ENCODE peak calls at places on chromosomes 13 and 19, in nine cellular contexts. P is fibroblast of lung; B is endodermal cell; T is brain microvascular endothelial cell; U is psoas muscle; H is spleen; R is body of pancreas; C is CD8-positive, alpha-beta memory T cell; S is SJSA1. Z is an unnamed sample.
A peak's percentile ranks its signal among the peaks of the same experiment; 100 is the strongest.

GRCh38 chr19:6521718-6522646 is 8.8 kb upstream of the TNFSF9 start:
- DNase-seq in R (no peak), S (no peak), B (no peak), P (no peak), U (no peak), T (peak; percentile 9), H (peak; percentile 92), C (peak; percentile 90), Z (no peak)

GRCh38 chr19:46426506-46427162 is 2.1 kb downstream of the PNMA8C start:
- DNase-seq in B (peak; percentile 95), H (peak; percentile 79), P (peak; percentile 84), C (peak; percentile 53), T (peak; percentile 56), U (peak; percentile 85), R (peak; percentile 88), S (no peak), Z (peak; percentile 75)

GRCh38 chr13:28544026-28544425 is 49.1 kb upstream of the FLT1 start:
- DNase-seq in S (no peak), H (no peak), P (no peak), B (no peak), T (no peak), U (no peak), C (no peak), R (no peak), Z (no peak)

GRCh38 chr19:48170817-48171347 is 402 bp downstream of the ZSWIM9 start:
- DNase-seq in C (no peak), P (no peak), B (peak; percentile 65), U (peak; percentile 52), T (no peak), R (no peak), H (peak; percentile 81), S (no peak), Z (no peak)

GRCh38 chr13:95477187-95477586 is 75.3 kb upstream of the CLDN10 start:
- DNase-seq in B (no peak), R (no peak), S (no peak), U (no peak), P (no peak), H (no peak), T (no peak), C (no peak), Z (no peak)

GRCh38 chr13:52411629-52412028 is 5.7 kb upstream of the THSD1 start:
- DNase-seq in T (peak; percentile 36), B (no peak), S (no peak), R (no peak), C (no peak), H (no peak), U (no peak), P (peak; percentile 92), Z (no peak)

GRCh38 chr13:46675016-46675415 is 121.9 kb downstream of the ESD start:
- DNase-seq in U (no peak), C (no peak), S (no peak), H (no peak), B (no peak), T (no peak), R (no peak), P (peak; percentile 39), Z (no peak)

GRCh38 chr13:66492479-66492878 is 737.7 kb downstream of the PCDH9 start:
- DNase-seq in U (no peak), B (peak; percentile 66), S (no peak), H (no peak), R (no peak), P (no peak), T (no peak), C (no peak), Z (no peak)

GRCh38 chr13:32432856-32433255 is 4.9 kb upstream of the N4BP2L1 start:
- DNase-seq in H (no peak), S (no peak), R (no peak), T (no peak), P (no peak), U (no peak), B (no peak), C (no peak), Z (no peak)

GRCh38 chr19:7426986-7427385 is 61.8 kb downstream of the PEX11G start:
- DNase-seq in H (no peak), B (no peak), S (no peak), U (no peak), T (no peak), C (peak; percentile 52), P (no peak), R (no peak), Z (no peak)

GRCh38 chr19:48966541-48967345 is 1.6 kb downstream of the FTL start:
- DNase-seq in H (peak; percentile 84), P (no peak), B (no peak), C (no peak), S (no peak), T (no peak), R (no peak), U (no peak), Z (no peak)

GRCh38 chr13:110653851-110654250 is 38.5 kb downstream of the NAXD start:
- DNase-seq in T (no peak), P (no peak), C (no peak), S (peak; percentile 75), B (peak; percentile 41), U (no peak), R (no peak), H (peak; percentile 69), Z (no peak)

GRCh38 chr19:22608441-22608840 is 25.7 kb upstream of the ZNF492 start:
- DNase-seq in S (no peak), P (no peak), T (no peak), H (no peak), R (no peak), C (no peak), B (no peak), U (no peak), Z (no peak)

DNA sequence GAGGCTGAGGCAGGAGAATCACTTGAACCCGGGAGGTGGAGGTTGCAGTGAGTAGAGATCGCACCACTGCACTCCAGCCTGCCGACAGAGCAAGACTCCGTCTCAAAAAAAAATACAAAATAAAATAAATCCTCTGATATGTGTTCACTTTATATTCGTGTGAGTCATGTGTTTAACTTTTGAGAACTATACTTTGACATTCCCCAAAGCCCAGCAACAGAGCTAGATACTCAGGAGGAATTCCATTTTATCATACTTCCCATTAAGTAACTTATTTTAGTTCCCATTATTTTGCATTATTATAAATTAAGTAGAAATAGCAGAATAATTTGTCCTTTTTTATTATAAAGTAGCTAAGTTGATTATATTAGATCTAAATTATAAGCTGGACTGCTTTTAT is 3.3 kb upstream of the CHAMP1 start:
- DNase-seq in H (no peak), B (no peak), S (no peak), T (peak; percentile 21), R (no peak), U (peak; percentile 10), P (peak; percentile 28), C (no peak), Z (no peak)
- H3K27ac ChIP-seq in H (no peak overlapping the region), B (no peak overlapping the region), S (no peak overlapping the region), T (no peak overlapping the region), R (no peak overlapping the region), U (no peak overlapping the region), P (no peak overlapping the region), C (no peak overlapping the region), Z (no peak overlapping the region)

DNA sequence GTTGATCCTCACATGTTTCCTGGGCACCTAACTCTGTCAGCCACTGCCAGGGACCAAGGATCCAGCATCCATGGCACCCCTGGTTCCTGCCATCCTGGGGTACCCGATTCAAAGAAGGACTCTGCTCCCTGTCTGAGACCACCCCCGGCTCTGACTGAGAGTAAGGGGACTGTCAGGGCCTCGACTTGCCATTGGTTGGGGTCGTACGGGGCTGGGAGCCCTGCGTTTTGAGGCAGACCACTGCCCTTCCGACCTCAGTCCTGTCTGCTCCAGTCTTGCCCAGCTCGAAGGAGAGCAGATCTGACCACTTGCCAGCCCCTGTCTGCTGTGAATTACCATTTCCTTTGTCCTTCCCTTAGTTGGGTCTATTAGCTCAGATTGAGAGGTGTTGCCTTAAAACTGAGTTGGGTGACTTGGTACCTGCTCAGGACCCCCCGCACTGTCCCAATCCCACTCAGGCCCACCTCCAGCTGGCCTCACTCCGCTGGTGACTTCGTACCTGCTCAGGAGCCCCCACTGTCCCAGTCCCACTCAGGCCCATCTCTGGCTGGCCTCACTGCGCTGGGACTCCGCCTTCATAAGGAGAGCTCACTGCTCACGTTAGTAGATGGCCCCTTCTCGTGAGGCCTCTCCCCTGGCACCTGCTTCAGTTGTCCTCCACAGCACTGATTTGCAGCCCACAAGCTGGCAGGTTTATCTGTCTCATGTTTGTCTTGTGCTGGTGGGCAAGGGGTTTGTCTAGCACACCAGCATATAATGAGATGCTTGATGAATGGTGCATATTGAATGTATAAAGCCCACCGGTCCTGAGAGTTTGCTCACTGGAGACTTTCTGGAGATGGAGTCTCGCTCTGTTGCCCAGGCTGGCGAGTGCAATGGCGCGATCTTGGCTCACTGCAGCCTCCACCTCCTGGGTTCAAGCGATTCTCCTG is 3.9 kb downstream of the RPL28 start:
- DNase-seq in S (no peak), T (no peak), C (no peak), H (no peak), P (no peak), R (no peak), B (no peak), U (no peak), Z (no peak)
- H3K27ac ChIP-seq in S (no peak overlapping the region), T (no peak overlapping the region), C (no peak overlapping the region), H (no peak overlapping the region), P (peak overlapping the region; percentile 28), R (no peak overlapping the region), B (no peak overlapping the region), U (no peak overlapping the region), Z (no peak overlapping the region)

DNA sequence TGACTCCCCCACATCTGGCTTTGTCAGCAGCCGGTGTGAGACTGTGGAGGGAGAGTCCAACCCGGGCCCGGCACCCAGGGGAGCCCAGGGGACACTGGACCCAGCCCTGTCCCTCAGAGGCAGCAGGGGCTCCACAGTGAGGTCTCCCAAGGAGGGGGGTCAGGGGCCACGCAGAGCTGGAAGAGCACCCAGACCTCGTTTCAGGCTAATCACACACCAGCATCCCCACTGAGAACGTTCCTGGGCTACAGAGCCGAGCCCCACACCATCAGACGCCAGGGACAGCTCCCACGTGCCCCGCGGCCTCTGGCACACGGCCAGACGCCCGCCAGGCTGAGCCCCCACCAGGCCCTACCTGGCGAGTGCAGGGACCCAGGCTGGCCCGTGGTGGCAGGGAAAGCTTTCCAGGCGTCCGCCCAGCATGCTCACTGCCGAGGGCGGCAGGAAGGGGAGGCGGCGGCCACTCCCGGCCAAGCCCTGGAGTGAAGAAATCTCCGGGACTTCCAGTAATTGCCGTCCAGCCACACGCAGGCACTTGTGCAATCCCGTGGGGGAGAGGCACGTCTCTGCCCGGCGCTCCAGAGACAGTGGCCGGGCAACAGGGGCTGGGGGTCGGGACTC is 19.2 kb downstream of the SBNO2 start:
- DNase-seq in T (peak; percentile 65), S (no peak), H (peak; percentile 95), R (peak; percentile 72), P (peak; percentile 90), B (no peak), U (peak; percentile 96), C (no peak), Z (peak; percentile 85)
- H3K27ac ChIP-seq in T (peak overlapping the region; percentile 7), S (no peak overlapping the region), H (peak overlapping the region; percentile 95), R (peak overlapping the region; percentile 80), P (peak overlapping the region; percentile 99), B (peak overlapping the region; percentile 17), U (peak overlapping the region; percentile 85), C (no peak overlapping the region), Z (peak overlapping the region; percentile 74)

DNA sequence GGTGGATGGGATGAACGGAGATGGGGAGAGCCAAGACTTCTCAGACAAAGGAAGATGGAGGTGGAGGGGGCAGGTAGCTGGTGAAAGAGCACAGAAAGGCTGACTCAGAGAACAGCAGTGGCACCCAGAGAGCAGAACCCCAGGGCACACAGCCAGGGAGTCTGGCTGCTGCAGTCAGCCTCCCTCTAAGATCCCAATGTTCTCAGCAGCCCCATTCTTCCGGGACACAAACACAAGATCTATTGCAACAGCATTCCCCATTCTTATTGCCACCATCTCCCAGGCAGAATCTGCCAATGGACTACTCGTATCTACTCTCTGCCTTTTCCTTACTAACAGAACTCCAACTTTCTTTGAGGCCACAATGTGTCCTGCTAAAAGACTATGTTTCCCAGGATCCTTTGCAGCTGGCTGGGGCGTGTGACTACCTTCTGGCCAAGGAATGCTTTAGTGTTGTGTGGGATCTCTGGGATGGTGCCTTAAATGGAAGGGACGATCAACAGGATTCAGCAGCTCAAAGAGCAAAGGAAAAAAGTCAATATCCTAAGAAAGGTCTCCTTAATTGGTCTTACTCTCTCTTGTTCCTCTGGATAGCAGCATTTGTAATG is 7.5 kb downstream of the THAP8 start:
- DNase-seq in U (no peak), B (no peak), S (no peak), C (no peak), H (no peak), T (no peak), R (no peak), P (peak; percentile 38), Z (no peak)
- H3K27ac ChIP-seq in U (no peak overlapping the region), B (no peak overlapping the region), S (no peak overlapping the region), C (no peak overlapping the region), H (no peak overlapping the region), T (no peak overlapping the region), R (no peak overlapping the region), P (no peak overlapping the region), Z (no peak overlapping the region)

Z was measured in heart right ventricle.